ENCODE peak calls at places on chromosomes 7 and 10, in six cellular contexts. L, J, A, K, B and W are unnamed samples.

GRCh38 chr7:132828502-132828901 is 252.2 kb upstream of the PLXNA4 start:
- DNase-seq in L (no peak), J (no peak), A (no peak), K (no peak), B (no peak), W (no peak)

GRCh38 chr7:20647908-20648776 is 32.7 kb downstream of the ABCB5 start:
- DNase-seq in L (peak; percentile 22), J (peak; percentile 77), A (peak; percentile 12), K (peak; percentile 36), B (no peak), W (peak; percentile 7)

GRCh38 chr7:77428777-77429231 is 12.7 kb upstream of the GSAP start:
- DNase-seq in L (no peak), J (no peak), A (no peak), K (no peak), B (no peak), W (no peak)

GRCh38 chr10:11610855-11611247 is 599 bp downstream of the USP6NL start:
- DNase-seq in L (peak; percentile 30), J (peak; percentile 24), A (no peak), K (peak; percentile 54), B (peak; percentile 80), W (no peak)

GRCh38 chr10:29563420-29564035 is 71.2 kb downstream of the SVIL start:
- DNase-seq in L (no peak), J (no peak), A (no peak), K (no peak), B (no peak), W (no peak)

GRCh38 chr10:130341325-130341724 is 205.1 kb downstream of the GLRX3 start:
- DNase-seq in L (peak; percentile 55), J (no peak), A (no peak), K (no peak), B (no peak), W (no peak)

GRCh38 chr7:106824458-106824857 is 40.6 kb upstream of the PIK3CG start:
- DNase-seq in L (no peak), J (peak; percentile 51), A (no peak), K (no peak), B (no peak), W (no peak)

GRCh38 chr7:158028290-158028941 is 559.2 kb downstream of the PTPRN2 start:
- DNase-seq in L (no peak), J (no peak), A (no peak), K (peak; percentile 56), B (peak; percentile 49), W (no peak)

GRCh38 chr7:33339074-33339805 is 209.9 kb downstream of the BBS9 start:
- DNase-seq in L (no peak), J (no peak), A (no peak), K (no peak), B (no peak), W (no peak)

GRCh38 chr10:47176206-47176902 is 123.6 kb upstream of the GDF10 start:
- DNase-seq in L (no peak), J (no peak), A (no peak), K (no peak), B (no peak), W (no peak)

GRCh38 chr7:94382155-94382554 is 12.5 kb upstream of the COL1A2 start:
- DNase-seq in L (no peak), J (no peak), A (no peak), K (no peak), B (no peak), W (no peak)

GRCh38 chr7:50502001-50502684 is 52.0 kb upstream of the FIGNL1 start:
- DNase-seq in L (no peak), J (no peak), A (no peak), K (no peak), B (peak; percentile 88), W (no peak)

GRCh38 chr7:151312356-151312755 is 29.3 kb upstream of the NUB1 start:
- DNase-seq in L (no peak), J (no peak), A (no peak), K (no peak), B (peak; percentile 11), W (no peak)

GRCh38 chr7:23065974-23066373 is 39.6 kb upstream of the KLHL7 start:
- DNase-seq in L (no peak), J (no peak), A (no peak), K (no peak), B (no peak), W (no peak)

GRCh38 chr7:12623885-12624498 is 53.5 kb downstream of the SCIN start:
- DNase-seq in L (no peak), J (no peak), A (no peak), K (peak; percentile 17), B (no peak), W (no peak)

GRCh38 chr10:1600861-1601260 is 136.5 kb downstream of the ADARB2 start:
- DNase-seq in L (no peak), J (no peak), A (no peak), K (no peak), B (no peak), W (no peak)

GRCh38 chr10:67977246-67977645 is 92.8 kb downstream of the SIRT1 start:
- DNase-seq in L (no peak), J (no peak), A (no peak), K (no peak), B (no peak), W (no peak)